ENCODE peak calls at places on chromosome 2, in eight cellular contexts. A is dermis blood vessel endothelial cell; R is MCF 10A; Z is epithelial cell of esophagus; J is left cardiac atrium; V is activated CD8-positive, alpha-beta memory T cell treated with anti-CD3 and anti-CD28 coated beads, Interleukin-2, amount 10 ng/mL, durations not matched to agents 7 days and 5 days; N is neural crest cell; Q is HCT116. S is an unnamed sample.

GRCh38 chr2:19744456-19744855 is 157.3 kb downstream of the TTC32 start:
- DNase-seq in A (no peak), R (no peak), Z (no peak), J (no peak), V (no peak), N (no peak), Q (no peak), S (no peak)

GRCh38 chr2:233603520-233603919 is 13.9 kb upstream of the UGT1A8 start:
- DNase-seq in A (no peak), R (no peak), Z (no peak), J (no peak), V (no peak), N (no peak), Q (no peak), S (no peak)

GRCh38 chr2:70258532-70258875 is 567 bp downstream of the PCYOX1 start:
- DNase-seq in A (peak; percentile 28), R (no peak), Z (peak; percentile 37), J (peak; percentile 73), V (no peak), N (no peak), Q (no peak), S (peak; percentile 18)

GRCh38 chr2:27573452-27573851 is 9.4 kb upstream of the ZNF512 start:
- DNase-seq in A (no peak), R (peak; percentile 9), Z (no peak), J (no peak), V (no peak), N (no peak), Q (no peak), S (no peak)

GRCh38 chr2:15746354-15747171 is 154.9 kb downstream of the DDX1 start:
- DNase-seq in A (no peak), R (no peak), Z (no peak), J (no peak), V (no peak), N (no peak), Q (no peak), S (no peak)

GRCh38 chr2:121356058-121356640 is 71.1 kb upstream of the TFCP2L1 start:
- DNase-seq in A (peak; percentile 83), R (peak; percentile 81), Z (peak; percentile 74), J (no peak), V (no peak), N (peak; percentile 63), Q (peak; percentile 48), S (peak; percentile 96)

GRCh38 chr2:103445356-103445755 is 683.5 kb downstream of the TMEM182 start:
- DNase-seq in A (no peak), R (no peak), Z (no peak), J (no peak), V (no peak), N (no peak), Q (no peak), S (no peak)

GRCh38 chr2:55936351-55936750 is 12.8 kb upstream of the EFEMP1 start:
- DNase-seq in A (no peak), R (no peak), Z (no peak), J (no peak), V (no peak), N (no peak), Q (no peak), S (no peak)

GRCh38 chr2:42076357-42076921 is 28.6 kb downstream of the PKDCC start:
- DNase-seq in A (no peak), R (no peak), Z (no peak), J (no peak), V (no peak), N (no peak), Q (no peak), S (no peak)

GRCh38 chr2:226791056-226791486 is 8.5 kb downstream of the IRS1 start:
- DNase-seq in A (peak; percentile 61), R (peak; percentile 56), Z (peak; percentile 50), J (peak; percentile 46), V (peak; percentile 84), N (no peak), Q (no peak), S (peak; percentile 57)

GRCh38 chr2:10000541-10000940 is 42.8 kb upstream of the KLF11 start:
- DNase-seq in A (no peak), R (no peak), Z (no peak), J (no peak), V (no peak), N (no peak), Q (no peak), S (no peak)

GRCh38 chr2:96427917-96428316 is 77.2 kb downstream of the NEURL3 start:
- DNase-seq in A (peak; percentile 62), R (peak; percentile 95), Z (peak; percentile 99), J (no peak), V (peak; percentile 46), N (no peak), Q (peak; percentile 90), S (peak; percentile 90)

GRCh38 chr2:215793747-215794595 is 219.4 kb downstream of the MREG start:
- DNase-seq in A (peak; percentile 96), R (peak; percentile 93), Z (peak; percentile 92), J (no peak), V (no peak), N (no peak), Q (peak; percentile 39), S (peak; percentile 43)

GRCh38 chr2:195477996-195478382 is 179.0 kb upstream of the SLC39A10 start:
- DNase-seq in A (no peak), R (no peak), Z (no peak), J (no peak), V (no peak), N (no peak), Q (no peak), S (no peak)

GRCh38 chr2:236137066-236137465 is 31.1 kb downstream of the GBX2 start:
- DNase-seq in A (no peak), R (no peak), Z (no peak), J (no peak), V (no peak), N (no peak), Q (no peak), S (no peak)

S was measured in trophoblast cell.